ENCODE peak calls at places on chromosomes 4 and X, in four cellular contexts. T is MM.1S, U is occipital lobe, I is psoas muscle. J is an unnamed sample.

GRCh38 chr4:5465529-5465928 is 242.8 kb downstream of the EVC2 start:
- DNase-seq in I (no peak), T (no peak), U (no peak), J (no peak)

GRCh38 chr4:86058621-86059020 is 301.2 kb downstream of the MAPK10 start:
- DNase-seq in T (no peak), U (no peak), I (no peak), J (no peak)

GRCh38 chrX:44705817-44706551 is 137.8 kb upstream of the DUSP21 start:
- DNase-seq in T (no peak), U (no peak), I (no peak), J (no peak)

GRCh38 chr4:88779431-88779830 is 81.8 kb upstream of the NAP1L5 start:
- DNase-seq in T (no peak), U (no peak), I (no peak), J (no peak)

GRCh38 chr4:113730467-113731216 is 30.9 kb downstream of the CAMK2D start:
- DNase-seq in I (no peak), T (no peak), U (no peak), J (no peak)

GRCh38 chr4:44150091-44150576 is 298.5 kb downstream of the KCTD8 start:
- DNase-seq in I (no peak), U (no peak), T (no peak), J (no peak)

GRCh38 chr4:182593864-182594263 is 323.3 kb downstream of the DCTD start:
- DNase-seq in T (no peak), I (no peak), U (no peak), J (no peak)

GRCh38 chrX:139559383-139560042 is 29.0 kb downstream of the F9 start:
- DNase-seq in T (peak), I (no peak), U (no peak), J (peak)

GRCh38 chr4:67397931-67398330 is 147.4 kb downstream of the CENPC start:
- DNase-seq in T (no peak), U (no peak), I (no peak), J (no peak)

GRCh38 chr4:80507507-80507906 is 172.0 kb downstream of the CFAP299 start:
- DNase-seq in T (no peak), I (no peak), U (no peak), J (no peak)

GRCh38 chr4:159446266-159446976 is 343.5 kb downstream of the RAPGEF2 start:
- DNase-seq in U (no peak), I (no peak), T (peak), J (peak)

GRCh38 chr4:138802499-138802898 is 213.1 kb upstream of the NOCT start:
- DNase-seq in U (no peak), T (no peak), I (no peak), J (no peak)

GRCh38 chrX:112832481-112833095 is 8.0 kb downstream of the AMOT start:
- DNase-seq in I (no peak), T (peak), U (no peak), J (no peak)

GRCh38 chr4:158008551-158009218 is 164.1 kb downstream of the GASK1B start:
- DNase-seq in U (no peak), I (no peak), T (no peak), J (no peak)

GRCh38 chrX:23805379-23805778 is 22.4 kb downstream of the SAT1 start:
- DNase-seq in U (no peak), I (no peak), T (no peak), J (no peak)

GRCh38 chr4:7285244-7286122 is 93.1 kb downstream of the SORCS2 start:
- DNase-seq in T (no peak), U (no peak), I (no peak), J (no peak)

GRCh38 chr4:125489952-125490690 is 175.4 kb downstream of the FAT4 start:
- DNase-seq in U (no peak), I (no peak), T (no peak), J (no peak)

GRCh38 chr4:48976007-48976406 is 10.1 kb upstream of the CWH43 start:
- DNase-seq in T (no peak), I (no peak), U (no peak), J (no peak)

GRCh38 chrX:2484721-2485459 is 15.9 kb downstream of the DHRSX start:
- DNase-seq in U (no peak), T (no peak), I (no peak), J (peak)

GRCh38 chrX:47482065-47482511 is 934 bp downstream of the ZNF41 start:
- DNase-seq in I (no peak), U (no peak), T (no peak), J (no peak)

GRCh38 chr4:146437778-146438177 is 84.0 kb downstream of the SLC10A7 start:
- DNase-seq in T (no peak), U (no peak), I (no peak), J (no peak)

GRCh38 chr4:54660591-54660990 is 2.8 kb downstream of the KIT start:
- DNase-seq in I (no peak), T (no peak), U (no peak), J (no peak)

GRCh38 chr4:155665054-155665453 is 1.6 kb upstream of the GUCY1A1 start:
- DNase-seq in I (no peak), U (no peak), T (no peak), J (no peak)

GRCh38 chrX:135923353-135923752 is 29.8 kb downstream of the SAGE1 start:
- DNase-seq in T (no peak), U (no peak), I (no peak), J (no peak)

GRCh38 chr4:72857787-72858186 is 211.7 kb downstream of the COX18 start:
- DNase-seq in U (no peak), I (no peak), T (no peak), J (no peak)

GRCh38 chr4:129254526-129254925 is 158.6 kb downstream of the C4orf33 start:
- DNase-seq in I (no peak), T (no peak), U (no peak), J (no peak)

GRCh38 chr4:184824081-184824775 is 1.5 kb downstream of the ACSL1 start:
- DNase-seq in T (no peak), I (no peak), U (no peak), J (no peak)

GRCh38 chrX:40402771-40403533 is 177.8 kb upstream of the ATP6AP2 start:
- DNase-seq in T (no peak), I (no peak), U (no peak), J (peak)

GRCh38 chr4:36173923-36174322 is 70.4 kb downstream of the ARAP2 start:
- DNase-seq in U (no peak), I (no peak), T (no peak), J (no peak)

GRCh38 chrX:30278365-30278764 is 30.8 kb downstream of the NR0B1 start:
- DNase-seq in T (no peak), U (no peak), I (no peak), J (no peak)

GRCh38 chr4:134906404-134907023 is 704.9 kb upstream of the PABPC4L start:
- DNase-seq in T (peak), I (no peak), U (no peak), J (no peak)

GRCh38 chr4:40418430-40419230 is 83.5 kb downstream of the CHRNA9 start:
- DNase-seq in U (no peak), T (no peak), I (no peak), J (no peak)

GRCh38 chr4:7217453-7218310 is 25.3 kb downstream of the SORCS2 start:
- DNase-seq in T (no peak), U (no peak), I (no peak), J (no peak)

GRCh38 chr4:1305781-1306455 is 16.2 kb downstream of the MAEA start:
- DNase-seq in I (no peak), T (no peak), U (no peak), J (no peak)

GRCh38 chr4:81405900-81406401 is 65.8 kb downstream of the RASGEF1B start:
- DNase-seq in T (peak), I (no peak), U (no peak), J (peak)

GRCh38 chrX:120358687-120359086 is 3.2 kb upstream of the ATP1B4 start:
- DNase-seq in T (no peak), U (no peak), I (no peak), J (peak)

GRCh38 chrX:38233891-38234807 is 13.5 kb upstream of the SRPX start:
- DNase-seq in T (no peak), I (no peak), U (no peak), J (no peak)